ENCODE peak calls at places on chromosomes 13 and 19, in five cellular contexts. J is endodermal cell, M is keratinocyte, L is mesothelial cell of epicardium, G is HL-60. U is an unnamed sample.

GRCh38 chr13:114002771-114003321 is 29.0 kb upstream of the C13orf46 start:
- DNase-seq in J (no peak), M (no peak), L (no peak), G (no peak), U (no peak)

GRCh38 chr13:48808689-48809088 is 155.0 kb downstream of the CYSLTR2 start:
- DNase-seq in J (no peak), M (no peak), L (no peak), G (no peak), U (no peak)

GRCh38 chr19:49837009-49837310 is 14.0 kb upstream of the PTOV1 start:
- DNase-seq in J (no peak), M (no peak), L (no peak), G (no peak), U (no peak)

GRCh38 chr19:51207747-51208146 is 17.1 kb upstream of the CD33 start:
- DNase-seq in J (no peak), M (no peak), L (no peak), G (no peak), U (peak; percentile 48)

GRCh38 chr19:13071444-13072205 is 31.0 kb downstream of the LYL1 start:
- DNase-seq in J (no peak), M (no peak), L (no peak), G (no peak), U (no peak)

GRCh38 chr19:43651758-43652545 is 12.3 kb upstream of the CADM4 start:
- DNase-seq in J (peak; percentile 87), M (no peak), L (no peak), G (no peak), U (no peak)

GRCh38 chr19:51123381-51124186 is 1.1 kb upstream of the SIGLEC9 start:
- DNase-seq in J (no peak), M (no peak), L (no peak), G (peak; percentile 71), U (no peak)

GRCh38 chr13:70457474-70457873 is 349.2 kb upstream of the KLHL1 start:
- DNase-seq in J (no peak), M (no peak), L (no peak), G (no peak), U (no peak)

GRCh38 chr19:18278521-18279265 is 2.7 kb downstream of the JUND start:
- DNase-seq in J (peak; percentile 70), M (no peak), L (no peak), G (peak; percentile 30), U (no peak)

GRCh38 chr13:75514080-75515040 is 23.3 kb downstream of the COMMD6 start:
- DNase-seq in J (no peak), M (no peak), L (no peak), G (no peak), U (no peak)

DNA sequence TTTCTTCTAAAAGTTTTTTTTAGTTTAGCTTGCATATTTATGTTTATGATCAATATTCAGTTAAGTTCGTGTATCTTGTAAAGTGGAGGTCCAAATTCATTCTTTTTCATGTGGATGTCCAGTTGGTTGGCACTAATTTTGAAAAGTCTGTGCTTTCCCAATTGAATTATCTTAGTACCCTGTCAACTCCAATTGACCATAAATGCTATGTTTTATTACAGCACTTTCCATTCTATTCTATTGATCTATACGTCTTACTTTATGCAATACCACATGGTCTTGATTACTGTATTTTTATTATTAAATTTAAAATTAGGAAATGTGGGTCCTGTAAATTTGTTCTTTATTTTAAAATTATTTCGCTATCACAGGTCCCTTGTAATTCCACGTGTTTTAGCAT is 837.6 kb upstream of the SLC10A2 start:
- DNase-seq in J (no peak), M (no peak), L (no peak), G (no peak), U (no peak)
- TF ChIP-seq CTCF in J (no peak), M (no peak), L (no peak), G (no peak), U (no peak)

GRCh38 chr13:91722267-91722884 is 324.0 kb downstream of the GPC5 start:
- DNase-seq in J (no peak), M (no peak), L (no peak), G (no peak), U (no peak)
- TF ChIP-seq CTCF in J (peak; percentile 88), M (peak; percentile 40), L (peak; percentile 93), G (peak; percentile 20), U (peak; percentile 82)

DNA sequence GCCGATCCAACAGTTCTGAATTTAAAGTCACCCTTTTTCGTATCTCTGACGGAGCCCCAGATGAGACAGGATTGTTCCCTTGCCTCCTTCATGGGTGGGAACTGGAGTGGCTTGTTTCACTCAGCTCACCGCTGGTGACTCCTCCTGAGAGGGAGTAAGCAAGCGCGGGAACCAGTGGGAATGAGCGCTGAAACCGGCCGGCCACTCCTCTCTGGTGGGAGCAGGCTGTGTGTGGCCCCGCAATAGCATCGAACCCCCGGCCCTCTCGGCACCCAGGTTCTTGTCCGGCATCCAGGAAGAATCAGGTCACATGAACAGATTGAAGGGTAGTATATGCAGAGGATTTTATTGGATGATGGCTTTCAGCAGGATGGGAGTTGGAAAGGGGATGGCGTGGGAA is 1211.6 kb upstream of the PCDH20 start:
- DNase-seq in J (no peak), M (no peak), L (no peak), G (no peak), U (no peak)
- TF ChIP-seq CTCF in J (no peak), M (no peak), L (no peak), G (no peak), U (no peak)

GRCh38 chr13:21674271-21675009 is 3.6 kb downstream of the FGF9 start:
- DNase-seq in J (peak; percentile 72), M (no peak), L (no peak), G (no peak), U (no peak)

GRCh38 chr13:21677075-21677628 is 6.3 kb downstream of the FGF9 start:
- DNase-seq in J (no peak), M (no peak), L (no peak), G (no peak), U (no peak)

GRCh38 chr13:21675095-21676007 is 4.5 kb downstream of the FGF9 start:
- DNase-seq in J (peak; percentile 74), M (no peak), L (no peak), G (no peak), U (no peak)

GRCh38 chr13:21673592-21674270 is 2.9 kb downstream of the FGF9 start:
- DNase-seq in J (peak; percentile 84), M (no peak), L (no peak), G (no peak), U (no peak)

GRCh38 chr13:21676611-21677021 is 5.7 kb downstream of the FGF9 start:
- DNase-seq in J (peak; percentile 90), M (no peak), L (no peak), G (no peak), U (no peak)
- TF ChIP-seq CTCF in J (peak; percentile 71), M (peak; percentile 45), L (no peak), G (no peak), U (no peak)

DNA sequence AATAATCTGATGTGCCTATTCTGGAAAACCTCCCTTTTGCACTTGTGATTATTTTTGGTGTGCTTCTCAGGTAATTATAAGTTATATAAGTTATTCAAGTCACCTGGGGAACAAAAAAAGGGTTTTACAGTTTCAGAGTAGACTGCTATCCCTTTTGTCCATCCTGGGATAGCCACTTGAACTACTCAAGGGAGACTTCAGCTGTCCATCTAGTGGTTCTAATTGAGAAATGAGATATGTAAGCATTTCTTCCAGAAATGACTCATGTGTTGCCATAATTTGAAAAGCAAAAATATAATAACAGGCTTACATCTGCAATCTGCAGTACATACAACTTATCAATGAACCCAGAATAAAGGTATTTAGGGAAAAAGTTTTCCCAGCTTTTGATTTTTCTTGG is 20.4 kb downstream of the UBL3 start:
- DNase-seq in J (no peak), M (no peak), L (no peak), G (no peak), U (no peak)
- TF ChIP-seq CTCF in J (no peak), M (no peak), L (no peak), G (no peak), U (peak; percentile 7)

GRCh38 chr13:96796234-96796633 is 198.0 kb downstream of the OXGR1 start:
- DNase-seq in J (no peak), M (no peak), L (no peak), G (no peak), U (no peak)
- TF ChIP-seq CTCF in J (peak; percentile 59), M (no peak), L (no peak), G (no peak), U (no peak)

GRCh38 chr19:44694184-44694579 is 4.8 kb upstream of the CEACAM16 start:
- DNase-seq in J (peak; percentile 77), M (no peak), L (no peak), G (no peak), U (no peak)
- TF ChIP-seq CTCF in J (peak; percentile 66), M (peak; percentile 22), L (peak; percentile 22), G (no peak), U (peak; percentile 30)

GRCh38 chr19:1079566-1080111 is 12.7 kb downstream of the ARHGAP45 start:
- DNase-seq in J (no peak), M (no peak), L (no peak), G (no peak), U (no peak)
- TF ChIP-seq CTCF in J (peak; percentile 39), M (no peak), L (no peak), G (no peak), U (no peak)

DNA sequence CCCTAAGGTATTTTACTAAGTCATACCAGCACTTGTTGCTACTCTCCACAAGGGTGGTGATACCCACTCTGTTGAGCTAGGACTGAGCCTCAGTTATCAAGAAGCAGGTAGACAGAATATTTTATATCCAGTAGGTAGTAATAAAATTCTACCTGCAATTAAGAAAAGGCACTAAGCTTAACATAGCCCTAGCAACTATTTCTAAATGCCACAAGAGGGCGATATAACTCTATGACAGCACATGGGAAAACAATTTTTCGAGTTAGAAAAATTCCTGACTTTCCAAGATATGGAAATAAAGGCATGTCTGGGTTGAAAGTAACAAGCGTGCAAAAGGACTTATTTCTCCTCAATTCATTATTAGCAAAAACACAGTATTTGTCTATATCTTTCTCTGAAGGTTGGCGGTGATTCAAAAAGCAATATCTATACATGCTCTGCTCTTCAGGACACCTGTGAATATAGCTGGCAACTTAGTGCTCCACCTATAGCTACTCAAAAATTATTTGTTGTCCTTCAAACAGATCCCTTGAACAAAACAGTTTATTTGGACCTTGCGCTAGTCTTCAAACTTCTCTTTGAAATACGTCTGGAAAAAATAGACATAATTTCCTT is 14.7 kb downstream of the CCDC169 start:
- DNase-seq in J (no peak), M (peak; percentile 9), L (no peak), G (no peak), U (no peak)
- TF ChIP-seq CTCF in J (peak; percentile 93), M (peak; percentile 61), L (peak; percentile 85), G (peak; percentile 56), U (peak; percentile 84)

U was measured in osteocyte.